ENCODE peak calls at places on chromosomes 3 and 15, in ten cellular contexts. One of them, this sample, is unnamed.

GRCh38 chr3:24628523-24629258 is 134.0 kb upstream of the THRB start:
- DNase-seq in Caco-2: no peak
- DNase-seq in foreskin fibroblast: peak
- DNase-seq in prostate gland: peak
- DNase-seq in adrenal gland: no peak
- DNase-seq in endodermal cell: no peak
- DNase-seq in left ventricle myocardium inferior: no peak
- DNase-seq in esophagus squamous epithelium: no peak
- DNase-seq in brain microvascular endothelial cell: no peak
- DNase-seq in coronary artery: no peak
- DNase-seq in this sample: no peak

GRCh38 chr3:15758297-15758696 is 39.5 kb downstream of the ANKRD28 start:
- DNase-seq in Caco-2: no peak
- DNase-seq in foreskin fibroblast: no peak
- DNase-seq in prostate gland: no peak
- DNase-seq in adrenal gland: no peak
- DNase-seq in endodermal cell: no peak
- DNase-seq in left ventricle myocardium inferior: no peak
- DNase-seq in esophagus squamous epithelium: no peak
- DNase-seq in brain microvascular endothelial cell: no peak
- DNase-seq in coronary artery: no peak
- DNase-seq in this sample: no peak

GRCh38 chr3:197949191-197949766 is 711 bp upstream of the RPL35A start:
- DNase-seq in Caco-2: no peak
- DNase-seq in foreskin fibroblast: no peak
- DNase-seq in prostate gland: no peak
- DNase-seq in adrenal gland: no peak
- DNase-seq in endodermal cell: no peak
- DNase-seq in left ventricle myocardium inferior: no peak
- DNase-seq in esophagus squamous epithelium: no peak
- DNase-seq in brain microvascular endothelial cell: no peak
- DNase-seq in coronary artery: no peak
- DNase-seq in this sample: no peak

GRCh38 chr3:100538339-100538706 is 45.9 kb downstream of the TMEM45A start:
- DNase-seq in Caco-2: no peak
- DNase-seq in foreskin fibroblast: no peak
- DNase-seq in prostate gland: no peak
- DNase-seq in adrenal gland: no peak
- DNase-seq in endodermal cell: no peak
- DNase-seq in left ventricle myocardium inferior: no peak
- DNase-seq in esophagus squamous epithelium: no peak
- DNase-seq in brain microvascular endothelial cell: no peak
- DNase-seq in coronary artery: no peak
- DNase-seq in this sample: no peak

GRCh38 chr3:112042842-112043280 is 8.3 kb downstream of the TMPRSS7 start:
- DNase-seq in Caco-2: no peak
- DNase-seq in foreskin fibroblast: no peak
- DNase-seq in prostate gland: no peak
- DNase-seq in adrenal gland: no peak
- DNase-seq in endodermal cell: no peak
- DNase-seq in left ventricle myocardium inferior: no peak
- DNase-seq in esophagus squamous epithelium: no peak
- DNase-seq in brain microvascular endothelial cell: no peak
- DNase-seq in coronary artery: no peak
- DNase-seq in this sample: no peak

GRCh38 chr15:73987646-73988045 is 4.4 kb downstream of the STOML1 start:
- DNase-seq in Caco-2: no peak
- DNase-seq in foreskin fibroblast: no peak
- DNase-seq in prostate gland: no peak
- DNase-seq in adrenal gland: no peak
- DNase-seq in endodermal cell: no peak
- DNase-seq in left ventricle myocardium inferior: no peak
- DNase-seq in esophagus squamous epithelium: no peak
- DNase-seq in brain microvascular endothelial cell: no peak
- DNase-seq in coronary artery: no peak
- DNase-seq in this sample: no peak

GRCh38 chr3:67008388-67008787 is 10.3 kb downstream of the KBTBD8 start:
- DNase-seq in Caco-2: no peak
- DNase-seq in foreskin fibroblast: no peak
- DNase-seq in prostate gland: no peak
- DNase-seq in adrenal gland: no peak
- DNase-seq in endodermal cell: no peak
- DNase-seq in left ventricle myocardium inferior: no peak
- DNase-seq in esophagus squamous epithelium: no peak
- DNase-seq in brain microvascular endothelial cell: no peak
- DNase-seq in coronary artery: no peak
- DNase-seq in this sample: no peak

GRCh38 chr3:155995525-155996370 is 124.6 kb upstream of the KCNAB1 start:
- DNase-seq in Caco-2: no peak
- DNase-seq in foreskin fibroblast: peak
- DNase-seq in prostate gland: no peak
- DNase-seq in adrenal gland: no peak
- DNase-seq in endodermal cell: no peak
- DNase-seq in left ventricle myocardium inferior: no peak
- DNase-seq in esophagus squamous epithelium: no peak
- DNase-seq in brain microvascular endothelial cell: peak
- DNase-seq in coronary artery: no peak
- DNase-seq in this sample: no peak

GRCh38 chr15:67839358-67839928 is 402 bp downstream of the RNU6-1 start:
- DNase-seq in Caco-2: peak
- DNase-seq in foreskin fibroblast: no peak
- DNase-seq in prostate gland: no peak
- DNase-seq in adrenal gland: no peak
- DNase-seq in endodermal cell: peak
- DNase-seq in left ventricle myocardium inferior: no peak
- DNase-seq in esophagus squamous epithelium: no peak
- DNase-seq in brain microvascular endothelial cell: no peak
- DNase-seq in coronary artery: no peak
- DNase-seq in this sample: peak

GRCh38 chr3:124586126-124587052 is 143.9 kb upstream of the UMPS start:
- DNase-seq in Caco-2: no peak
- DNase-seq in foreskin fibroblast: no peak
- DNase-seq in prostate gland: no peak
- DNase-seq in adrenal gland: no peak
- DNase-seq in endodermal cell: peak
- DNase-seq in left ventricle myocardium inferior: no peak
- DNase-seq in esophagus squamous epithelium: no peak
- DNase-seq in brain microvascular endothelial cell: no peak
- DNase-seq in coronary artery: no peak
- DNase-seq in this sample: peak

GRCh38 chr3:170809975-170810357 is 60.0 kb downstream of the RPL22L1 start:
- DNase-seq in Caco-2: no peak
- DNase-seq in foreskin fibroblast: peak
- DNase-seq in prostate gland: no peak
- DNase-seq in adrenal gland: no peak
- DNase-seq in endodermal cell: no peak
- DNase-seq in left ventricle myocardium inferior: no peak
- DNase-seq in esophagus squamous epithelium: no peak
- DNase-seq in brain microvascular endothelial cell: peak
- DNase-seq in coronary artery: no peak
- DNase-seq in this sample: no peak

GRCh38 chr3:61627768-61628185 is 66.4 kb downstream of the PTPRG start:
- DNase-seq in Caco-2: peak
- DNase-seq in foreskin fibroblast: peak
- DNase-seq in prostate gland: no peak
- DNase-seq in adrenal gland: peak
- DNase-seq in endodermal cell: no peak
- DNase-seq in left ventricle myocardium inferior: no peak
- DNase-seq in esophagus squamous epithelium: no peak
- DNase-seq in brain microvascular endothelial cell: peak
- DNase-seq in coronary artery: no peak
- DNase-seq in this sample: peak

GRCh38 chr3:196198771-196199753 is 12.1 kb downstream of the ZDHHC19 start:
- DNase-seq in Caco-2: no peak
- DNase-seq in foreskin fibroblast: no peak
- DNase-seq in prostate gland: no peak
- DNase-seq in adrenal gland: no peak
- DNase-seq in endodermal cell: peak
- DNase-seq in left ventricle myocardium inferior: no peak
- DNase-seq in esophagus squamous epithelium: no peak
- DNase-seq in brain microvascular endothelial cell: no peak
- DNase-seq in coronary artery: no peak
- DNase-seq in this sample: no peak
- TF ChIP-seq CTCF in Caco-2: no peak
- TF ChIP-seq CTCF in foreskin fibroblast: no peak
- TF ChIP-seq CTCF in prostate gland: no peak
- TF ChIP-seq CTCF in adrenal gland: no peak
- TF ChIP-seq CTCF in endodermal cell: peak
- TF ChIP-seq CTCF in left ventricle myocardium inferior: no peak
- TF ChIP-seq CTCF in esophagus squamous epithelium: no peak
- TF ChIP-seq CTCF in brain microvascular endothelial cell: peak
- TF ChIP-seq CTCF in coronary artery: no peak
- TF ChIP-seq CTCF in this sample: no peak

DNA sequence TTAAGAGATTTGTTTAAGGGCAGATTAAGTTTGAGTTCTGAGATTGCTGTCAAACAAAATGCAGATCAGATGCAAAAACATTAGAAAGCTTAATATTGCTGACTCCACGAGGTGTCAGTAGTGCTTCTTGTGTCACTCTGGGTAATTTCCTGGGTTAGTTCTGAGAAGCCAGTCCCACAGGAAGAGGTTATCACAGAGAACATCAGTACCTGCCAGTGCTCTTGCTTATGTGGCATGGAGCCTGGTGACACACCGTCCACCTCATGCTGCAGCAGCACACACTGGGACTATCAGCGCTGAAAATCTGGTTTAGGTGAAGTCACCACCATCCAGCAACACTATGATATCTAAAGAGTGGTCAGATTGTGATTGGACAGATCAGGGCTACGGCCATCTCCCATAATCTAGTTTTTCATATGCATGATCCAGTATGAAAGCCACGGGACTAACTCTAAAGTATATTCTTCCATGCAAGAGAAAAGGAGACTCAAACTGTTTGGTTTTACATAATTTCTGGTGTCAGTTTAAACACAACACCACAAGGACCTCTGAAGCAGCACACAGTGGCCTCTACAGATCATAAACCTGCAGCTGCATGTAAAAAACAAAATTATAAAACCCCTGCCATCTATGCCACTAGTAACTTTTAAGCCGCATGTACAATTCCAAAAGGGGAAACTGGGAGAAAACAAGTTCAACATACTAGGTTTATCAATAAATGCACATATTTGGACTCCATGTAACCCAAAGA is 36.1 kb upstream of the MYO5C start:
- DNase-seq in Caco-2: no peak
- DNase-seq in foreskin fibroblast: peak
- DNase-seq in prostate gland: peak
- DNase-seq in adrenal gland: peak
- DNase-seq in endodermal cell: peak
- DNase-seq in left ventricle myocardium inferior: no peak
- DNase-seq in esophagus squamous epithelium: no peak
- DNase-seq in brain microvascular endothelial cell: peak
- DNase-seq in coronary artery: no peak
- DNase-seq in this sample: no peak
- H3K4me3 ChIP-seq in Caco-2: no peak
- H3K4me3 ChIP-seq in foreskin fibroblast: no peak
- H3K4me3 ChIP-seq in prostate gland: no peak
- H3K4me3 ChIP-seq in adrenal gland: no peak
- H3K4me3 ChIP-seq in endodermal cell: no peak
- H3K4me3 ChIP-seq in left ventricle myocardium inferior: no peak
- H3K4me3 ChIP-seq in esophagus squamous epithelium: no peak
- H3K4me3 ChIP-seq in brain microvascular endothelial cell: no peak
- H3K4me3 ChIP-seq in coronary artery: no peak
- H3K4me3 ChIP-seq in this sample: no peak

GRCh38 chr15:70566989-70567388 is 196.4 kb downstream of the UACA start:
- DNase-seq in Caco-2: no peak
- DNase-seq in foreskin fibroblast: no peak
- DNase-seq in prostate gland: no peak
- DNase-seq in adrenal gland: no peak
- DNase-seq in endodermal cell: peak
- DNase-seq in left ventricle myocardium inferior: no peak
- DNase-seq in esophagus squamous epithelium: no peak
- DNase-seq in brain microvascular endothelial cell: no peak
- DNase-seq in coronary artery: peak
- DNase-seq in this sample: no peak

GRCh38 chr15:70569139-70569717 is 194.1 kb downstream of the UACA start:
- DNase-seq in Caco-2: peak
- DNase-seq in foreskin fibroblast: peak
- DNase-seq in prostate gland: peak
- DNase-seq in adrenal gland: no peak
- DNase-seq in endodermal cell: peak
- DNase-seq in left ventricle myocardium inferior: no peak
- DNase-seq in esophagus squamous epithelium: no peak
- DNase-seq in brain microvascular endothelial cell: peak
- DNase-seq in coronary artery: peak
- DNase-seq in this sample: peak

GRCh38 chr15:70562906-70563305 is 200.5 kb downstream of the UACA start:
- DNase-seq in Caco-2: no peak
- DNase-seq in foreskin fibroblast: no peak
- DNase-seq in prostate gland: no peak
- DNase-seq in adrenal gland: no peak
- DNase-seq in endodermal cell: peak
- DNase-seq in left ventricle myocardium inferior: no peak
- DNase-seq in esophagus squamous epithelium: no peak
- DNase-seq in brain microvascular endothelial cell: no peak
- DNase-seq in coronary artery: peak
- DNase-seq in this sample: no peak

GRCh38 chr15:70563561-70564095 is 199.7 kb downstream of the UACA start:
- DNase-seq in Caco-2: no peak
- DNase-seq in foreskin fibroblast: no peak
- DNase-seq in prostate gland: no peak
- DNase-seq in adrenal gland: no peak
- DNase-seq in endodermal cell: peak
- DNase-seq in left ventricle myocardium inferior: no peak
- DNase-seq in esophagus squamous epithelium: no peak
- DNase-seq in brain microvascular endothelial cell: no peak
- DNase-seq in coronary artery: peak
- DNase-seq in this sample: no peak

GRCh38 chr15:70566047-70566835 is 197.1 kb downstream of the UACA start:
- DNase-seq in Caco-2: no peak
- DNase-seq in foreskin fibroblast: no peak
- DNase-seq in prostate gland: no peak
- DNase-seq in adrenal gland: no peak
- DNase-seq in endodermal cell: peak
- DNase-seq in left ventricle myocardium inferior: no peak
- DNase-seq in esophagus squamous epithelium: no peak
- DNase-seq in brain microvascular endothelial cell: peak
- DNase-seq in coronary artery: peak
- DNase-seq in this sample: no peak
- TF ChIP-seq CTCF in Caco-2: no peak
- TF ChIP-seq CTCF in foreskin fibroblast: no peak
- TF ChIP-seq CTCF in prostate gland: no peak
- TF ChIP-seq CTCF in adrenal gland: no peak
- TF ChIP-seq CTCF in endodermal cell: peak
- TF ChIP-seq CTCF in left ventricle myocardium inferior: no peak
- TF ChIP-seq CTCF in esophagus squamous epithelium: no peak
- TF ChIP-seq CTCF in brain microvascular endothelial cell: peak
- TF ChIP-seq CTCF in coronary artery: no peak
- TF ChIP-seq CTCF in this sample: no peak

DNA sequence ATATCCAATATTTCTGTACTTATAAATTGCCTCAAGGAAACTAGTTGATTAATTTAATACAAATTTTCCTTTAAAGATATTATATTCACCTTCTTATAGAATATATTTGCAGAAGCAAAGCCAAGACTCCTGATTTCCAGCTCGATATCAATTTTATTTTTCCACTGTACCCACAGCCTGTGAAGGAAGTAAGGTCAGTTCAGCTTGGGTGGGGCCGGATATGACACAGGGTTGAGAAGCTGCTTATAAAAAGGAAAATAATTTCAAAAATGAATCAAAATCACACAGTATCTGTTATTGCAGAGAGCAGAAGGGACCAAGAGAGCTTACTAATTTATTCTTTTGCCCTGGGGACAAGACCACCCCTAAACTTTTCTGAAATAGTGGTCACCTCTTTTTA is 491.4 kb downstream of the TUSC7 start:
- DNase-seq in Caco-2: no peak
- DNase-seq in foreskin fibroblast: no peak
- DNase-seq in prostate gland: no peak
- DNase-seq in adrenal gland: no peak
- DNase-seq in endodermal cell: no peak
- DNase-seq in left ventricle myocardium inferior: no peak
- DNase-seq in esophagus squamous epithelium: no peak
- DNase-seq in brain microvascular endothelial cell: no peak
- DNase-seq in coronary artery: no peak
- DNase-seq in this sample: no peak
- H3K4me3 ChIP-seq in Caco-2: no peak
- H3K4me3 ChIP-seq in foreskin fibroblast: no peak
- H3K4me3 ChIP-seq in prostate gland: no peak
- H3K4me3 ChIP-seq in adrenal gland: no peak
- H3K4me3 ChIP-seq in endodermal cell: no peak
- H3K4me3 ChIP-seq in left ventricle myocardium inferior: no peak
- H3K4me3 ChIP-seq in esophagus squamous epithelium: no peak
- H3K4me3 ChIP-seq in brain microvascular endothelial cell: no peak
- H3K4me3 ChIP-seq in coronary artery: no peak
- H3K4me3 ChIP-seq in this sample: no peak